ENCODE peak calls at places on chromosomes 13 and 19, in five cellular contexts. Z is naive B cell; G is stimulated activated CD8-positive, alpha-beta memory T cell treated with anti-CD3 and anti-CD28 coated beads, Interleukin-2, amount 100 ng/mL, for 1 hour; Y is mesenchymal stem cell; K is KG1. Q is an unnamed sample.

GRCh38 chr13:39892731-39893293 is 237.3 kb downstream of the COG6 start:
- DNase-seq in Z (no peak), G (no peak), Y (no peak), K (no peak), Q (peak; percentile 95)

GRCh38 chr13:42525035-42525504 is 48.9 kb upstream of the TNFSF11 start:
- DNase-seq in G (no peak), Z (no peak), Y (peak; percentile 95), K (no peak), Q (peak; percentile 12)

GRCh38 chr19:44876930-44877530 is 14.0 kb upstream of the TOMM40 start:
- DNase-seq in G (no peak), Y (no peak), K (no peak), Z (no peak), Q (no peak)

GRCh38 chr13:75329723-75330122 is 152.2 kb downstream of the TBC1D4 start:
- DNase-seq in Z (no peak), G (no peak), K (no peak), Y (no peak), Q (no peak)

GRCh38 chr19:7428651-7429113 is 60.2 kb downstream of the PEX11G start:
- DNase-seq in Z (no peak), Y (no peak), K (no peak), G (no peak), Q (no peak)

GRCh38 chr19:8308891-8309291 is 733 bp upstream of the CD320 start:
- DNase-seq in Z (no peak), K (no peak), G (no peak), Y (no peak), Q (no peak)

GRCh38 chr19:32387701-32388392 is 17.7 kb upstream of the DPY19L3 start:
- DNase-seq in G (no peak), Y (no peak), Z (no peak), K (no peak), Q (no peak)

GRCh38 chr13:106621833-106622232 is 53.9 kb upstream of the ARGLU1 start:
- DNase-seq in K (no peak), Y (no peak), Z (no peak), G (no peak), Q (no peak)

GRCh38 chr13:25064396-25064795 is 31.5 kb upstream of the PABPC3 start:
- DNase-seq in K (no peak), Z (no peak), Y (no peak), G (no peak), Q (no peak)

GRCh38 chr13:58625703-58626389 is 994.3 kb downstream of the PCDH17 start:
- DNase-seq in Y (no peak), K (no peak), Z (no peak), G (no peak), Q (no peak)

GRCh38 chr19:23420824-23421223 is 25.6 kb upstream of the ZNF91 start:
- DNase-seq in Z (no peak), G (no peak), Y (no peak), K (no peak), Q (no peak)

GRCh38 chr19:22595918-22596341 is 38.2 kb upstream of the ZNF492 start:
- DNase-seq in Y (no peak), K (no peak), Z (no peak), G (no peak), Q (no peak)

GRCh38 chr19:49988433-49988832 is 27.5 kb upstream of the SIGLEC11 start:
- DNase-seq in K (no peak), Y (peak; percentile 29), G (no peak), Z (no peak), Q (no peak)

GRCh38 chr13:28137556-28137955 is 789 bp upstream of the PAN3 start:
- DNase-seq in Y (no peak), G (no peak), K (no peak), Z (no peak), Q (no peak)

GRCh38 chr19:3263866-3264265 is 39.4 kb downstream of the CELF5 start:
- DNase-seq in Z (no peak), G (no peak), K (no peak), Y (no peak), Q (no peak)

GRCh38 chr13:28754698-28755545 is 36.2 kb upstream of the SLC46A3 start:
- DNase-seq in K (peak; percentile 78), G (no peak), Y (peak; percentile 47), Z (peak; percentile 4), Q (peak; percentile 59)

GRCh38 chr13:113656831-113657671 is 947 bp downstream of the ATP4B start:
- DNase-seq in G (no peak), Z (no peak), K (no peak), Y (no peak), Q (no peak)

GRCh38 chr19:45798995-45799517 is 6.4 kb upstream of the DMWD start:
- DNase-seq in Y (peak; percentile 83), Z (peak; percentile 66), G (peak; percentile 33), K (peak; percentile 20), Q (peak; percentile 79)

Q was measured in endothelial cell of umbilical vein.